ENCODE peak calls at places on chromosomes 4 and X, in nine cellular contexts. F is K562; L is H54; K is psoas muscle; Q is activated CD4-positive, CD25-positive, alpha-beta regulatory T cell treated with anti-CD3 and anti-CD28 coated beads, Interleukin-2, amount 50 U/mL, for 72 hours; N is A549; A is renal cortical epithelial cell; D is GM12865; J is cardiac fibroblast. M is an unnamed sample.

GRCh38 chr4:182975806-182976205 is 58.6 kb upstream of the DCTD start:
- DNase-seq in F (peak), L (peak), K (no peak), Q (no peak), N (peak), A (peak), D (peak), J (peak), M (peak)

GRCh38 chr4:40205259-40206198 is 8.7 kb downstream of the RHOH start:
- DNase-seq in F (peak), L (no peak), K (no peak), Q (no peak), N (no peak), A (no peak), D (peak), J (no peak), M (no peak)

GRCh38 chrX:132488819-132489255 is at the start of gene MBNL3:
- DNase-seq in F (no peak), L (peak), K (peak), Q (peak), N (no peak), A (peak), D (peak), J (peak), M (peak)

GRCh38 chr4:155122382-155122781 is 86.1 kb upstream of the NPY2R start:
- DNase-seq in F (no peak), L (no peak), K (no peak), Q (no peak), N (no peak), A (no peak), D (no peak), J (no peak), M (no peak)

GRCh38 chr4:62806786-62807185 is 1602.5 kb downstream of the TECRL start:
- DNase-seq in F (no peak), L (no peak), K (no peak), Q (no peak), N (no peak), A (no peak), D (no peak), J (no peak), M (no peak)

GRCh38 chr4:77219266-77219665 is 62.3 kb downstream of the CCNG2 start:
- DNase-seq in F (no peak), L (no peak), K (no peak), Q (no peak), N (no peak), A (no peak), D (no peak), J (no peak), M (no peak)

GRCh38 chr4:15836362-15836761 is 58.2 kb downstream of the CD38 start:
- DNase-seq in F (no peak), L (no peak), K (no peak), Q (no peak), N (peak), A (peak), D (no peak), J (no peak), M (no peak)

GRCh38 chr4:4302001-4302400 is 11.9 kb downstream of the ZBTB49 start:
- DNase-seq in F (no peak), L (no peak), K (no peak), Q (no peak), N (no peak), A (no peak), D (no peak), J (no peak), M (no peak)